ENCODE peak calls at places on chromosomes 2 and 18, in four cellular contexts. One of them, this sample, is unnamed.
A peak's percentile ranks its signal among the peaks of the same experiment; 100 is the strongest.

GRCh38 chr2:95062716-95063400 is 37.4 kb downstream of the MAL start:
- DNase-seq in uterus: no peak
- DNase-seq in nephron progenitor cell: no peak
- DNase-seq in fibroblast of pulmonary artery: no peak
- DNase-seq in this sample: no peak

GRCh38 chr2:239546541-239546940 is 145.7 kb upstream of the HDAC4 start:
- DNase-seq in uterus: no peak
- DNase-seq in fibroblast of pulmonary artery: no peak
- DNase-seq in nephron progenitor cell: no peak
- DNase-seq in this sample: no peak

GRCh38 chr2:147806846-147807245 is 38.0 kb upstream of the ACVR2A start:
- DNase-seq in uterus: no peak
- DNase-seq in fibroblast of pulmonary artery: no peak
- DNase-seq in nephron progenitor cell: no peak
- DNase-seq in this sample: peak; percentile 30

GRCh38 chr18:80129672-80130367 is 20.8 kb downstream of the ADNP2 start:
- DNase-seq in uterus: no peak
- DNase-seq in fibroblast of pulmonary artery: no peak
- DNase-seq in nephron progenitor cell: no peak
- DNase-seq in this sample: no peak

GRCh38 chr2:1512321-1513289 is 99.3 kb downstream of the TPO start:
- DNase-seq in fibroblast of pulmonary artery: no peak
- DNase-seq in uterus: no peak
- DNase-seq in nephron progenitor cell: no peak
- DNase-seq in this sample: no peak

GRCh38 chr2:190446750-190447516 is 38.8 kb downstream of the MFSD6 start:
- DNase-seq in uterus: no peak
- DNase-seq in nephron progenitor cell: no peak
- DNase-seq in fibroblast of pulmonary artery: no peak
- DNase-seq in this sample: no peak

GRCh38 chr2:23703583-23704385 is 223.1 kb downstream of the ATAD2B start:
- DNase-seq in uterus: peak; percentile 15
- DNase-seq in fibroblast of pulmonary artery: no peak
- DNase-seq in nephron progenitor cell: no peak
- DNase-seq in this sample: peak; percentile 34

GRCh38 chr2:127678531-127678930 is 3.2 kb upstream of the LIMS2 start:
- DNase-seq in nephron progenitor cell: no peak
- DNase-seq in uterus: no peak
- DNase-seq in fibroblast of pulmonary artery: no peak
- DNase-seq in this sample: no peak

GRCh38 chr18:8744656-8745055 is 39.3 kb downstream of the MTCL1 start:
- DNase-seq in fibroblast of pulmonary artery: no peak
- DNase-seq in nephron progenitor cell: no peak
- DNase-seq in uterus: no peak
- DNase-seq in this sample: no peak

GRCh38 chr18:78192044-78192443 is 787.6 kb upstream of the SALL3 start:
- DNase-seq in nephron progenitor cell: no peak
- DNase-seq in fibroblast of pulmonary artery: no peak
- DNase-seq in uterus: no peak
- DNase-seq in this sample: no peak

GRCh38 chr2:188326669-188327301 is 35.1 kb downstream of the GULP1 start:
- DNase-seq in nephron progenitor cell: no peak
- DNase-seq in uterus: no peak
- DNase-seq in fibroblast of pulmonary artery: peak; percentile 59
- DNase-seq in this sample: peak; percentile 53

GRCh38 chr2:152418688-152419087 is 83.7 kb downstream of the FMNL2 start:
- DNase-seq in uterus: no peak
- DNase-seq in fibroblast of pulmonary artery: peak; percentile 38
- DNase-seq in nephron progenitor cell: no peak
- DNase-seq in this sample: peak; percentile 73

GRCh38 chr2:159262904-159263303 is 23.6 kb downstream of the WDSUB1 start:
- DNase-seq in fibroblast of pulmonary artery: no peak
- DNase-seq in nephron progenitor cell: no peak
- DNase-seq in uterus: no peak
- DNase-seq in this sample: no peak

GRCh38 chr2:60552096-60552850 is 1.2 kb downstream of the BCL11A start:
- DNase-seq in uterus: no peak
- DNase-seq in nephron progenitor cell: peak; percentile 63
- DNase-seq in fibroblast of pulmonary artery: no peak
- DNase-seq in this sample: peak; percentile 23

GRCh38 chr2:201126308-201127127 is 10.6 kb downstream of the CFLAR start:
- DNase-seq in fibroblast of pulmonary artery: peak; percentile 76
- DNase-seq in uterus: no peak
- DNase-seq in nephron progenitor cell: no peak
- DNase-seq in this sample: peak; percentile 54

GRCh38 chr18:39799010-39799409 is 2156.0 kb upstream of the PIK3C3 start:
- DNase-seq in uterus: no peak
- DNase-seq in fibroblast of pulmonary artery: peak; percentile 40
- DNase-seq in nephron progenitor cell: no peak
- DNase-seq in this sample: peak; percentile 16

GRCh38 chr2:46179037-46179621 is 118.1 kb upstream of the EPAS1 start:
- DNase-seq in nephron progenitor cell: peak; percentile 24
- DNase-seq in fibroblast of pulmonary artery: peak; percentile 99
- DNase-seq in uterus: peak; percentile 79
- DNase-seq in this sample: peak; percentile 93

GRCh38 chr2:223822818-223823217 is 14.6 kb downstream of the AP1S3 start:
- DNase-seq in nephron progenitor cell: no peak
- DNase-seq in uterus: no peak
- DNase-seq in fibroblast of pulmonary artery: no peak
- DNase-seq in this sample: no peak

GRCh38 chr18:304887-305529 is 37.2 kb upstream of the THOC1 start:
- DNase-seq in uterus: no peak
- DNase-seq in nephron progenitor cell: no peak
- DNase-seq in fibroblast of pulmonary artery: no peak
- DNase-seq in this sample: peak; percentile 15

GRCh38 chr2:144131042-144131441 is 388.9 kb downstream of the ZEB2 start:
- DNase-seq in fibroblast of pulmonary artery: no peak
- DNase-seq in nephron progenitor cell: no peak
- DNase-seq in uterus: no peak
- DNase-seq in this sample: peak; percentile 45

GRCh38 chr18:22211660-22212059 is 42.3 kb downstream of the GATA6 start:
- DNase-seq in fibroblast of pulmonary artery: peak; percentile 55
- DNase-seq in nephron progenitor cell: no peak
- DNase-seq in uterus: no peak
- DNase-seq in this sample: no peak

GRCh38 chr2:237491515-237492118 is 4.6 kb downstream of the MLPH start:
- DNase-seq in nephron progenitor cell: no peak
- DNase-seq in uterus: no peak
- DNase-seq in fibroblast of pulmonary artery: no peak
- DNase-seq in this sample: no peak

GRCh38 chr2:74658516-74658915 is 4.5 kb downstream of the SEMA4F start:
- DNase-seq in fibroblast of pulmonary artery: peak; percentile 39
- DNase-seq in uterus: no peak
- DNase-seq in nephron progenitor cell: no peak
- DNase-seq in this sample: peak; percentile 38

GRCh38 chr2:144026679-144027078 is 493.2 kb downstream of the ZEB2 start:
- DNase-seq in fibroblast of pulmonary artery: no peak
- DNase-seq in nephron progenitor cell: no peak
- DNase-seq in uterus: no peak
- DNase-seq in this sample: no peak

GRCh38 chr2:46171996-46172546 is 125.1 kb upstream of the EPAS1 start:
- DNase-seq in nephron progenitor cell: no peak
- DNase-seq in uterus: no peak
- DNase-seq in fibroblast of pulmonary artery: no peak
- DNase-seq in this sample: no peak

GRCh38 chr2:156455366-156455975 is 19.3 kb downstream of the GPD2 start:
- DNase-seq in uterus: no peak
- DNase-seq in nephron progenitor cell: no peak
- DNase-seq in fibroblast of pulmonary artery: no peak
- DNase-seq in this sample: peak; percentile 49

GRCh38 chr2:200614249-200614648 is 28.4 kb downstream of the AOX1 start:
- DNase-seq in nephron progenitor cell: no peak
- DNase-seq in fibroblast of pulmonary artery: no peak
- DNase-seq in uterus: no peak
- DNase-seq in this sample: no peak

GRCh38 chr2:241965931-241966412 is 96.4 kb downstream of the RTP5 start:
- DNase-seq in fibroblast of pulmonary artery: peak; percentile 92
- DNase-seq in nephron progenitor cell: no peak
- DNase-seq in uterus: peak; percentile 63
- DNase-seq in this sample: peak; percentile 98

GRCh38 chr2:36587091-36587490 is 10.9 kb downstream of the FEZ2 start:
- DNase-seq in fibroblast of pulmonary artery: no peak
- DNase-seq in nephron progenitor cell: no peak
- DNase-seq in uterus: no peak
- DNase-seq in this sample: no peak

GRCh38 chr2:69489793-69490192 is 52.6 kb upstream of the NFU1 start:
- DNase-seq in fibroblast of pulmonary artery: no peak
- DNase-seq in uterus: peak; percentile 43
- DNase-seq in nephron progenitor cell: no peak
- DNase-seq in this sample: no peak

GRCh38 chr2:135701442-135701841 is 40.2 kb upstream of the UBXN4 start:
- DNase-seq in fibroblast of pulmonary artery: peak; percentile 31
- DNase-seq in uterus: no peak
- DNase-seq in nephron progenitor cell: no peak
- DNase-seq in this sample: peak; percentile 25

GRCh38 chr2:136126021-136126420 is 8.1 kb upstream of the CXCR4 start:
- DNase-seq in fibroblast of pulmonary artery: no peak
- DNase-seq in uterus: no peak
- DNase-seq in nephron progenitor cell: no peak
- DNase-seq in this sample: no peak

GRCh38 chr2:144162652-144163051 is 357.3 kb downstream of the ZEB2 start:
- DNase-seq in nephron progenitor cell: no peak
- DNase-seq in fibroblast of pulmonary artery: no peak
- DNase-seq in uterus: no peak
- DNase-seq in this sample: no peak

DNA sequence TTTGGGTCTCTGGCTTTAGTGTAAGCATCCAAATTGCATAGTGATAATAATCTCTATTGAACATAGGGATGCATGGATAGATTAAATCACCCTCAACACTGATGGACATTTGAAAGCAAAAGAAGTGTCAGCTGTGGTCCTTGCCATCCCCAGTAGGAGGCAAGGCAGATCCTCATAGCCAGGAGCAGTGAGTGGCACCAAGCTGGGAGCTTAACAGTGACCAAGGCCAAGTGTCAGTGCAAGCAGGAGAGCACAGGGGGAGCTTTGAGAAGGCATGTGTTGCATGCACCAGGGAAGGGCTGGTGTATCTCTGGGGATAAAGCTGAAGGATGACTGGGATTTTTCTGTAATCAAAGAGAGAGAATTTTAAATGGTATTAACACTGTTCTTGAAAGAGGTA is 14.7 kb downstream of the SLC14A1 start:
- DNase-seq in fibroblast of pulmonary artery: no peak
- DNase-seq in uterus: no peak
- DNase-seq in nephron progenitor cell: no peak
- DNase-seq in this sample: no peak
- TF ChIP-seq CTCF in fibroblast of pulmonary artery: peak; percentile 1
- TF ChIP-seq CTCF in uterus: no peak
- TF ChIP-seq CTCF in nephron progenitor cell: no peak
- TF ChIP-seq CTCF in this sample: no peak

GRCh38 chr2:109438146-109438545 is 175.6 kb downstream of the SEPTIN10 start:
- DNase-seq in uterus: no peak
- DNase-seq in fibroblast of pulmonary artery: no peak
- DNase-seq in nephron progenitor cell: no peak
- DNase-seq in this sample: no peak
- TF ChIP-seq CTCF in uterus: no peak
- TF ChIP-seq CTCF in fibroblast of pulmonary artery: no peak
- TF ChIP-seq CTCF in nephron progenitor cell: no peak
- TF ChIP-seq CTCF in this sample: no peak

DNA sequence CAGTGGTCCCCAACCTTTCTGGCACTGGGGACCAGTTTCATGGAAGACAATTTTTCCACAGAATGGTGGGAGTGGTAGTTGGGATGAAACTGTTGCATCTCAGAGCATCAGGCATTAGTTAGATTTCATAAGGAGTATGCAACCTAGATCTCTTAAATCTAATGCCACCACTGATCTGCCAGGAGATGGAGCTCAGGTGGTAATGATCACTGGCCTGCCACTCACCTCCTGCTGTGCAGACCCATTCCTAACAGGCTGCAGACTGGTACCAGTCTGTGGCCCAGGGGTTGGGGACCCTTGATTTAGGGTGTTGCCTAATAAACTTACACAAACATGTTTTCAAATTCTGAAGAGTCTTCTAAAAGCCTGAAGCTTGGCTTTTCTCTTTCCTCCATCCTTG is 261.3 kb downstream of the CDH19 start:
- DNase-seq in fibroblast of pulmonary artery: no peak
- DNase-seq in nephron progenitor cell: no peak
- DNase-seq in uterus: no peak
- DNase-seq in this sample: no peak
- TF ChIP-seq CTCF in fibroblast of pulmonary artery: no peak
- TF ChIP-seq CTCF in nephron progenitor cell: no peak
- TF ChIP-seq CTCF in uterus: no peak
- TF ChIP-seq CTCF in this sample: no peak

DNA sequence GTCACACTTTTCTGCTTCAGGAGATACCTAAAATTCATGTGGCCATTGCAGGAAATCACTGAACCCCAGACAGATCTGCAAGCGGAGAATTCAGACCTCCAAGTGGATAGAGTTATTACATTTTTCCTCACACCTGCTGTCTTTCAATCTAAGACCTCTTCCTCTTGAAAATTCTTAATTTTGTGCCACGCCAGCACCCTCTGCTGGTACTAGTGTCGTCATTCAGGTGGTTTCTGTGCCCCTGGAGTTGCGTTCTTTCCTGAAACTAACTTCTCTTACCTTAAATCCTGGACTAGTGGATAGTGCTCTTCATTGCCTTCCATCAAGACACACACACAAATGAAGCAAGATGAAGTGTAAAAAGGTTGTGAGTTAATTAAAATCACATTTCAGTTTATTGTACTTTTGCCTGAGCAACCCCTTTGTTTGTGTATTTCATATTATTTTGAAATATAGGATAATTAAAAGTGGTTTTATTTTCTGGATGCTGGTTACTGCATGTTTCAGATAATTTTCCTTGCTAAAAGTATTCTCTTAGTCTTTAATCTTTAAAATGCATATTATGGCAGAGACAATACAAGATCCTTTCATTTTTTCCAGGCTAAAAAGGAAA is 1.6 kb upstream of the DNER start:
- DNase-seq in nephron progenitor cell: peak; percentile 37
- DNase-seq in fibroblast of pulmonary artery: peak; percentile 27
- DNase-seq in uterus: no peak
- DNase-seq in this sample: peak; percentile 54
- TF ChIP-seq CTCF in nephron progenitor cell: peak; percentile 64
- TF ChIP-seq CTCF in fibroblast of pulmonary artery: peak; percentile 50
- TF ChIP-seq CTCF in uterus: no peak
- TF ChIP-seq CTCF in this sample: peak; percentile 60

GRCh38 chr2:47907097-47907781 is 941 bp upstream of the FBXO11 start:
- DNase-seq in fibroblast of pulmonary artery: no peak
- DNase-seq in uterus: peak; percentile 42
- DNase-seq in nephron progenitor cell: peak; percentile 20
- DNase-seq in this sample: no peak
- TF ChIP-seq CTCF in fibroblast of pulmonary artery: no peak
- TF ChIP-seq CTCF in uterus: no peak
- TF ChIP-seq CTCF in nephron progenitor cell: no peak
- TF ChIP-seq CTCF in this sample: no peak

DNA sequence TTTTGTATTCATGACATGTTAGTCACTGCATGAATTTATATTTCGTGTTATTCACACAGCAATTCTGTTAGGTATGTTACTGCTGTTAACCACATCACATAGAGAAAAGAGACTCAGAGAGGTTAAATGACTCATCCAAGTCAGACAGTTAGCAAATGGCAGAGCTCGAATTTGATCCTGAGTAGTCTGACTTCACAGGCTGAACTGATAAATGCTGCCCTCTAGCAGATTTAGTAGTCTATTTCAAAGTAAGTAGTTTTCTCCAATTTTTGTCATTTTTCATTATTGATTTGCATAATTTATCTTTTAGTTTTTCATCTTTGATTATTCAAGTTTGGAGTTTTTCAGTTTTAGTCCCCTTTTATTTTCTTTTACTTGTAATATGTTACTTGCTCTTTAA is 58.3 kb downstream of the WDR7 start:
- DNase-seq in fibroblast of pulmonary artery: peak; percentile 73
- DNase-seq in uterus: no peak
- DNase-seq in nephron progenitor cell: no peak
- DNase-seq in this sample: peak; percentile 87
- TF ChIP-seq CTCF in fibroblast of pulmonary artery: peak; percentile 26
- TF ChIP-seq CTCF in uterus: no peak
- TF ChIP-seq CTCF in nephron progenitor cell: no peak
- TF ChIP-seq CTCF in this sample: peak; percentile 24

This sample was measured in astrocyte of the spinal cord.